ENCODE peak calls at places on chromosomes 7 and 10, in four cellular contexts. Z is cardiac fibroblast, V is brain microvascular endothelial cell, C is fibroblast of lung. J is an unnamed sample.

GRCh38 chr10:132939957-132940790 is 2.2 kb downstream of the CFAP46 start:
- DNase-seq in Z (peak), V (peak), C (peak), J (no peak)

GRCh38 chr10:121862624-121863023 is 65.2 kb downstream of the ATE1 start:
- DNase-seq in Z (no peak), V (no peak), C (no peak), J (no peak)

GRCh38 chr7:76108540-76109233 is 60.8 kb downstream of the MDH2 start:
- DNase-seq in Z (peak), V (peak), C (peak), J (peak)

GRCh38 chr7:132291446-132291845 is 284.8 kb downstream of the PLXNA4 start:
- DNase-seq in Z (peak), V (no peak), C (peak), J (no peak)

GRCh38 chr10:121662945-121663917 is 65.0 kb upstream of the FGFR2 start:
- DNase-seq in Z (no peak), V (no peak), C (no peak), J (no peak)

GRCh38 chr7:123749537-123749857 is 694 bp upstream of the WASL start:
- DNase-seq in Z (peak), V (peak), C (no peak), J (no peak)

GRCh38 chr7:36661135-36661840 is 63.0 kb downstream of the AOAH start:
- DNase-seq in Z (no peak), V (no peak), C (peak), J (no peak)

GRCh38 chr10:127216786-127217185 is 20.4 kb upstream of the INSYN2A start:
- DNase-seq in Z (peak), V (no peak), C (peak), J (no peak)

GRCh38 chr7:52715701-52716100 is 319.7 kb upstream of the POM121L12 start:
- DNase-seq in Z (no peak), V (no peak), C (no peak), J (no peak)

GRCh38 chr10:57694956-57695605 is 572.6 kb downstream of the IPMK start:
- DNase-seq in Z (peak), V (peak), C (peak), J (no peak)

GRCh38 chr10:100995171-100995570 is 4.4 kb upstream of the LZTS2 start:
- DNase-seq in Z (no peak), V (no peak), C (no peak), J (no peak)

GRCh38 chr10:84308481-84309304 is 19.7 kb upstream of the CCSER2 start:
- DNase-seq in Z (peak), V (peak), C (peak), J (no peak)

GRCh38 chr10:131056781-131057180 is 254.7 kb downstream of the TCERG1L start:
- DNase-seq in Z (no peak), V (no peak), C (no peak), J (no peak)

GRCh38 chr7:3243680-3244079 is 57.4 kb upstream of the SDK1 start:
- DNase-seq in Z (no peak), V (no peak), C (no peak), J (peak)

GRCh38 chr7:69739906-69740545 is 141.8 kb downstream of the AUTS2 start:
- DNase-seq in Z (peak), V (no peak), C (peak), J (no peak)

GRCh38 chr7:130841416-130841815 is 107.4 kb upstream of the KLF14 start:
- DNase-seq in Z (no peak), V (no peak), C (no peak), J (no peak)

GRCh38 chr10:85643171-85643838 is 723.3 kb downstream of the GRID1 start:
- DNase-seq in Z (no peak), V (no peak), C (no peak), J (no peak)

DNA sequence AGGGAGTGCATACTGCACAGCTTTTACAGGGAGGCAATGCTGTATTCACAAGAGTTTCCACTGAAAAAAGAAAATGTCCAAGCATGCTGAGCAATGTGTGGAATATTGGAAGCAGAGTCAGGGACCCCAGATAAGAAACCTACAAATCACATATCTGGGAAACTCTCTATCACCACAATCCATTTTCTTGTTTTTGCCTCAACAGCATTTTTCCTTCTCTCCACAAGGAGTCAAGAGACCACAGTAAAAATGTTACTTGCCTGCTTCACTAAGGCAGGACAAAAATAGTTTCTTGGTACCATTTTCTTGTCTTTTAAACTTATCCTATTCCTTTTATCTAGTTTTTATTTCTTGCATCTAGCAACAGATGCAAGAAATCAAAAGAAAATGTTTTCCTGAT is 19.5 kb upstream of the PDE1C start:
- DNase-seq in Z (no peak), V (no peak), C (peak), J (no peak)
- TF ChIP-seq CTCF in Z (no peak), V (peak), C (no peak), J (no peak)

DNA sequence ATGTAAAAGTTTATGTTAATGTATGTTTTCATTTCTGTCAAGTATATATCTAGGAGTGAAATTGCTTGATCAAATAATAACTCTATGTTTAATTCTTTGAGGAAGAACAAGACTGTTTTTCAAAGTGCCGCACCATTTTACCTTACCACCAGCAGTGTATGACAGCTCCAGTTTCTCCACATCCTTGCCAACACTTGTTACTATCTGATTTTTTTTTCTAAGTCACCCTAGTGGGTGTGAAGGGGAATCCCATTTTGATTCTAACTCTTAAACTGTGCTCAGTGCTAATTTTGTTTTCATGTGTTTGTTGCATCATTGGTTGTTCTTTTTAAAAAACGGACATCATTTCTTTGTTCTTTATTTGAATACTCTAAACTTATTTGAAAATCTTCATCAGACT is 120.2 kb upstream of the CDK6 start:
- DNase-seq in Z (no peak), V (no peak), C (no peak), J (no peak)
- TF ChIP-seq CTCF in Z (no peak), V (no peak), C (no peak), J (no peak)

DNA sequence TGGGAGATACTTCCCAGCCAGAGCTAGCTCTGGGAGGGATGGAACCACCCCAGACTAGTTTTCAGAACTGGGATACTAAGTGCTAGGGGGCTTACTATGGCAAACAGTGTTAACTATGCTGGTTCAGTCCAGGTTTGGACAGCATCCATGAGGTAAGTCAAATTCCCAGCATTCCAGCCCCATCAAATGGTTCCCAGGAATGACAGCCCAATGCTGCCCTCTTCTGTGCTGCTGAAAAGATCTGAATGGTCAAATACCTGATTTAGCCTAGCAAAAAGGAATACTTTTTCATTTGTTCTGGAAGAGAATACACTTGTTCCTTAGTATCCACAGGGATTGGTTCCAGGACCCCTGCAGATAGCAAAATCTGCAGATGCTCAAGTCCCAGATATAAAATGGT is 141.8 kb upstream of the CCDC6 start:
- DNase-seq in Z (peak), V (no peak), C (peak), J (no peak)
- TF ChIP-seq CTCF in Z (peak), V (peak), C (peak), J (peak)

DNA sequence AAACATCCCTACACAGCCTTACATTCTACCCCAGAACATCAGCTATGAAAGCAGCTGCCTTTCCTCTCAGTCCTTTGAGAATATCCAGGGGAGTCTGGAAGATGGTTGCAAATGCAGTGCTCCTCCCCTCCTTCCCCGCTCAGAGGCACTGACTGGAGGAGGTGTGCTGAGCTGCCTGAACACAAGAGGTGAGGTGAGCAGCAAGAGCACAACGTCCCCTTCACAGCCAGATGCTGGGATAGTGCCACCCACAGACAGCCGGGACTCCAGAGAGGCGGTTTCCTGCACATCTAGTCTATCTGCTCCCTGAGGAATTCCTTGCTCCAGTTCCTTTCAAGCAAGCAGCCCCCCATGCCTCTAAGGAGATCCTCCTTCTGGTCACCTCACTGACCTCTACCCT is 74.2 kb downstream of the EZH2 start:
- DNase-seq in Z (no peak), V (no peak), C (no peak), J (no peak)
- TF ChIP-seq CTCF in Z (no peak), V (no peak), C (no peak), J (no peak)

GRCh38 chr7:51139796-51140195 is 176.8 kb downstream of the COBL start:
- DNase-seq in Z (no peak), V (no peak), C (peak), J (no peak)

GRCh38 chr7:51142741-51143390 is 173.7 kb downstream of the COBL start:
- DNase-seq in Z (no peak), V (no peak), C (no peak), J (no peak)

GRCh38 chr7:51144178-51144577 is 172.4 kb downstream of the COBL start:
- DNase-seq in Z (no peak), V (no peak), C (no peak), J (no peak)

GRCh38 chr7:51140203-51140938 is 176.2 kb downstream of the COBL start:
- DNase-seq in Z (no peak), V (no peak), C (no peak), J (no peak)

GRCh38 chr7:51141451-51141971 is 175.1 kb downstream of the COBL start:
- DNase-seq in Z (peak), V (peak), C (peak), J (no peak)
- TF ChIP-seq CTCF in Z (peak), V (peak), C (peak), J (peak)

GRCh38 chr10:125977206-125977605 is 80.8 kb downstream of the FANK1 start:
- DNase-seq in Z (no peak), V (no peak), C (no peak), J (no peak)
- TF ChIP-seq CTCF in Z (peak), V (peak), C (no peak), J (no peak)

J was measured in osteocyte.